ENCODE peak calls at places on chromosomes 16 and 17, in five cellular contexts. One of them, this sample, is unnamed.

GRCh38 chr16:67942200-67942509 is 1.8 kb downstream of the LCAT start:
- DNase-seq in AG04450: no peak
- DNase-seq in BE2C: peak; percentile 61
- DNase-seq in breast epithelium: no peak
- DNase-seq in lower leg skin: no peak
- DNase-seq in this sample: no peak

GRCh38 chr17:3011891-3012290 is 51.5 kb downstream of the OR1D5 start:
- DNase-seq in breast epithelium: no peak
- DNase-seq in AG04450: no peak
- DNase-seq in lower leg skin: no peak
- DNase-seq in BE2C: no peak
- DNase-seq in this sample: no peak

GRCh38 chr16:69417537-69418199 is 6.8 kb upstream of the CYB5B start:
- DNase-seq in AG04450: no peak
- DNase-seq in breast epithelium: no peak
- DNase-seq in lower leg skin: no peak
- DNase-seq in BE2C: no peak
- DNase-seq in this sample: no peak

GRCh38 chr17:74663566-74663965 is 40.0 kb upstream of the CD300E start:
- DNase-seq in lower leg skin: no peak
- DNase-seq in AG04450: no peak
- DNase-seq in breast epithelium: no peak
- DNase-seq in BE2C: no peak
- DNase-seq in this sample: no peak

GRCh38 chr17:31533546-31534155 is 142.2 kb downstream of the RAB11FIP4 start:
- DNase-seq in lower leg skin: no peak
- DNase-seq in breast epithelium: no peak
- DNase-seq in BE2C: peak; percentile 56
- DNase-seq in AG04450: peak; percentile 64
- DNase-seq in this sample: no peak

GRCh38 chr17:12665263-12666210 is at the start of gene MYOCD:
- DNase-seq in breast epithelium: no peak
- DNase-seq in AG04450: peak; percentile 18
- DNase-seq in lower leg skin: no peak
- DNase-seq in BE2C: no peak
- DNase-seq in this sample: peak; percentile 71

GRCh38 chr17:49848019-49848473 is at the start of gene TAC4:
- DNase-seq in lower leg skin: no peak
- DNase-seq in AG04450: no peak
- DNase-seq in BE2C: no peak
- DNase-seq in breast epithelium: no peak
- DNase-seq in this sample: no peak

GRCh38 chr16:84520778-84521770 is 16.6 kb upstream of the MEAK7 start:
- DNase-seq in breast epithelium: no peak
- DNase-seq in lower leg skin: no peak
- DNase-seq in AG04450: no peak
- DNase-seq in BE2C: no peak
- DNase-seq in this sample: no peak

GRCh38 chr17:50203589-50204345 is 2.3 kb upstream of the COL1A1 start:
- DNase-seq in BE2C: no peak
- DNase-seq in AG04450: peak; percentile 89
- DNase-seq in breast epithelium: no peak
- DNase-seq in lower leg skin: no peak
- DNase-seq in this sample: no peak

GRCh38 chr16:55039042-55039441 is 108.4 kb downstream of the IRX5 start:
- DNase-seq in breast epithelium: no peak
- DNase-seq in lower leg skin: peak; percentile 21
- DNase-seq in BE2C: no peak
- DNase-seq in AG04450: no peak
- DNase-seq in this sample: no peak
- TF ChIP-seq CTCF in breast epithelium: no peak
- TF ChIP-seq CTCF in lower leg skin: no peak
- TF ChIP-seq CTCF in BE2C: no peak
- TF ChIP-seq CTCF in AG04450: no peak
- TF ChIP-seq CTCF in this sample: no peak

DNA sequence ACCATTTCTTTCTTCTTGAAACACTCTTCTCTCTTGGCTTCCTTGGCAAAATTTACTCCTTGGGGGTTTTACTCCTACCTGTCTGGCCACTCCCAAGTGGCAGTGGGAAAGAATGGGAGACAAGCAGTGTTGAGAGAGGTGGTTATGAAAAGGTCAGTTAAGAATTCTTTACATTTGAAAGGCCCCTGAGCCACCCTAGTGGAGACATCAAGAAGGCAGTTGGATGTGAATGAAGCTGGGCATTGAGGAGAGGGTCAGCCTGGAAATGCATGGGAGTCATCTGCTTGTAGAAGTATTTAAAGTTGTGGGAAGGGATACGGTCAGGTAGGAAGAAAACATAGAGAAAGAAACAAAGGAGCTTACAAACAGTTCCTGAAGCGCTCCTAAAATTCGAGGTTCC is 42.3 kb upstream of the CCNF start:
- DNase-seq in BE2C: no peak
- DNase-seq in lower leg skin: no peak
- DNase-seq in breast epithelium: no peak
- DNase-seq in AG04450: no peak
- DNase-seq in this sample: no peak
- TF ChIP-seq CTCF in BE2C: peak; percentile 56
- TF ChIP-seq CTCF in lower leg skin: no peak
- TF ChIP-seq CTCF in breast epithelium: no peak
- TF ChIP-seq CTCF in AG04450: peak; percentile 29
- TF ChIP-seq CTCF in this sample: no peak

GRCh38 chr17:45768000-45768399 is 16.1 kb upstream of the CRHR1 start:
- DNase-seq in BE2C: no peak
- DNase-seq in lower leg skin: no peak
- DNase-seq in breast epithelium: no peak
- DNase-seq in AG04450: no peak
- DNase-seq in this sample: no peak
- TF ChIP-seq CTCF in BE2C: no peak
- TF ChIP-seq CTCF in lower leg skin: no peak
- TF ChIP-seq CTCF in breast epithelium: no peak
- TF ChIP-seq CTCF in AG04450: no peak
- TF ChIP-seq CTCF in this sample: no peak

GRCh38 chr16:3830625-3831254 is 49.8 kb downstream of the CREBBP start:
- DNase-seq in lower leg skin: no peak
- DNase-seq in breast epithelium: no peak
- DNase-seq in AG04450: no peak
- DNase-seq in BE2C: no peak
- DNase-seq in this sample: no peak
- TF ChIP-seq CTCF in lower leg skin: no peak
- TF ChIP-seq CTCF in breast epithelium: no peak
- TF ChIP-seq CTCF in AG04450: no peak
- TF ChIP-seq CTCF in BE2C: no peak
- TF ChIP-seq CTCF in this sample: no peak

DNA sequence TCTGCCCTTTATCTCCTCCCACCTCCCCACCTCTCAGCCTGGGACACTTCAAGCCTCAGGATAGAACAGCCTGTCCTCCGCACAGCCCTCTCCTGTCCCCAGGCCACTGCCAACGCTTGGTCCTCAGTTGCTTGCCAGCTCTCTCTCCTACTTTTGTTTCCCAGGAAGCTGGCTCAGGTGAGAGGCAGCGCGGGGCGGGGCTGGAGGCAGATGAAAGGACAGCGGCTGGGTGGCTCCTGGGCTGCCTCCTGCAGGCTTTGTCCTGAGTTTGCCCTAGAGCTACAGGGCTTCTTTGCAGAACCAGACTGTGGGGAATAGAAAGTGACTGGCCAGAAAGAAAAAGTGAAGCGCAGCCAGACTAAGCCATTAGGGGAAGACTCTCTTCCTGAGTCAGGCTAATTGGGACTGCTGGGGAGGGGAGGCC is 48.2 kb upstream of the CDC42EP4 start:
- DNase-seq in AG04450: no peak
- DNase-seq in breast epithelium: peak; percentile 82
- DNase-seq in BE2C: peak; percentile 53
- DNase-seq in lower leg skin: no peak
- DNase-seq in this sample: no peak
- TF ChIP-seq CTCF in AG04450: no peak
- TF ChIP-seq CTCF in breast epithelium: no peak
- TF ChIP-seq CTCF in BE2C: peak; percentile 37
- TF ChIP-seq CTCF in lower leg skin: no peak
- TF ChIP-seq CTCF in this sample: no peak

GRCh38 chr16:57204675-57205074 is 18.5 kb downstream of the RSPRY1 start:
- DNase-seq in breast epithelium: no peak
- DNase-seq in BE2C: no peak
- DNase-seq in AG04450: no peak
- DNase-seq in lower leg skin: no peak
- DNase-seq in this sample: no peak
- TF ChIP-seq CTCF in breast epithelium: no peak
- TF ChIP-seq CTCF in BE2C: peak; percentile 27
- TF ChIP-seq CTCF in AG04450: peak; percentile 7
- TF ChIP-seq CTCF in lower leg skin: no peak
- TF ChIP-seq CTCF in this sample: no peak

DNA sequence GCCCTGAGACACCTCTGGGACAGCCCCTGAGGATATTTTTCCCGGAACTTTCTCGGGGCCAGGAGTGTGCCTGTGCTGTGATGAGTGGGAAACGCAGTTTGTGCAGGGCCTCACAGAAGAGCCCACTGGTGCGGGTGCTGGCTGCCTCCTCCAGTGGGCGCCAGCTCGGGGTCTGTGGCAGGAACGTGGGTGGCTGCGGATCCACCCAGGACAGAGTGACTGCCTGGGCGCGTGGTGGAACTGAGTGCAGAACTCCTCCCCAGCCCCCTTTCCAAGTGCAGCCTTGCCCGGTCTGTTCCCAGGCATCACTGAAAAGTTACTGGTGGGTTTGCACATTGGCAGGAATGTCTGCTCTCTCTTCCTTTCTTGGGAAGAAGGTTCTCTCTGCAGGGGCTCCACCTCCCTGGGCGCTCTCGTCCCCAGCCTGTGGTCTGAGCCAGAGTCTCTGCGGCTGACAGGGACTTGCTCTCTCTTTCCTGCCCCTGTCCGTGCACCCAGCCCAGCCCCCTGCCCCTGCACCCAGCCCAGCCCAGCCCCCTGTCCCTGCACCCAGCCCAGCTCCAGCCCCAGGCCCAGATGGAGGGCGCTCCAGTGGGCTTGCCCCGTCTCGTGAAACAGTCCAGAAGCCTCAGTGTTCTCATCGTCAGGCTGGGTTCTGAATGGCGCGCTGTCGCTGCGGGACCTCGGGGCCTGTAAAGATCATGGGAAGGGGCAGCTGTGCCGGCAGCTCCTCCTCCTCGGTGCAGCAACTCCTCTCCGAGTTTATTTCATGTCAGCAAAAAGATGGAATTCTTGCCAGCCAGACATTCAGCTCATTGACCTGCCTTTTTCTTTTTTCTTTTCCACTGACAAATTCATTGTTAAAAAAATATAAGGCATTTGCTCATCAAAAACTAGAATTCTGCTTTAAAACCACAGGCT is 117.5 kb downstream of the BANP start:
- DNase-seq in breast epithelium: no peak
- DNase-seq in AG04450: no peak
- DNase-seq in BE2C: no peak
- DNase-seq in lower leg skin: no peak
- DNase-seq in this sample: no peak
- TF ChIP-seq CTCF in breast epithelium: no peak
- TF ChIP-seq CTCF in AG04450: no peak
- TF ChIP-seq CTCF in BE2C: no peak
- TF ChIP-seq CTCF in lower leg skin: no peak
- TF ChIP-seq CTCF in this sample: no peak

DNA sequence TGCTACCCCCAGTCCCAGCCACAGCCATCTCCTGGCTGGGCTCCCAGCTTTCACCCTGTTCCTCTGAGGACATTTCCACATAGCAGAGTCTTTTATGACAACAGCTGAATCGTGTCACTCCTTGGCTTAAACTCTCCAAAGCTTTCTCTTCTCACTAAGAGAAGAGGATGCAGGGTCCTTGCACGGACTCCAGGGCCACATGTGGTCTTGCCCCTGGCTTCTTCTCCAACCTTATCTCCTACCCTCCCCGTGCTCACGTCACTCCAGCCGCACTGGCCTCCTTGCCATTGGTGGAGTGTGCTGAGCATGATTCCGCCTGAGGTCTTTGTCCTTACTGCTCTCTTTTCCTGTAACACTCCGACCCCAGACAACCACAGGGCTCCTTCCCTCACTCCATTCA is 39.9 kb upstream of the CCDC182 start:
- DNase-seq in breast epithelium: no peak
- DNase-seq in AG04450: no peak
- DNase-seq in lower leg skin: no peak
- DNase-seq in BE2C: no peak
- DNase-seq in this sample: no peak
- TF ChIP-seq CTCF in breast epithelium: no peak
- TF ChIP-seq CTCF in AG04450: no peak
- TF ChIP-seq CTCF in lower leg skin: no peak
- TF ChIP-seq CTCF in BE2C: no peak
- TF ChIP-seq CTCF in this sample: no peak

GRCh38 chr17:76197911-76198310 is 42.4 kb downstream of the RNF157 start:
- DNase-seq in AG04450: no peak
- DNase-seq in lower leg skin: no peak
- DNase-seq in BE2C: peak; percentile 77
- DNase-seq in breast epithelium: no peak
- DNase-seq in this sample: no peak

GRCh38 chr17:76198702-76199101 is 41.6 kb downstream of the RNF157 start:
- DNase-seq in breast epithelium: no peak
- DNase-seq in BE2C: no peak
- DNase-seq in AG04450: no peak
- DNase-seq in lower leg skin: no peak
- DNase-seq in this sample: no peak

GRCh38 chr17:76199466-76199865 is 40.8 kb downstream of the RNF157 start:
- DNase-seq in BE2C: no peak
- DNase-seq in AG04450: no peak
- DNase-seq in lower leg skin: no peak
- DNase-seq in breast epithelium: no peak
- DNase-seq in this sample: no peak

GRCh38 chr17:76195281-76196096 is 44.8 kb downstream of the RNF157 start:
- DNase-seq in lower leg skin: no peak
- DNase-seq in AG04450: no peak
- DNase-seq in breast epithelium: no peak
- DNase-seq in BE2C: no peak
- DNase-seq in this sample: no peak

DNA sequence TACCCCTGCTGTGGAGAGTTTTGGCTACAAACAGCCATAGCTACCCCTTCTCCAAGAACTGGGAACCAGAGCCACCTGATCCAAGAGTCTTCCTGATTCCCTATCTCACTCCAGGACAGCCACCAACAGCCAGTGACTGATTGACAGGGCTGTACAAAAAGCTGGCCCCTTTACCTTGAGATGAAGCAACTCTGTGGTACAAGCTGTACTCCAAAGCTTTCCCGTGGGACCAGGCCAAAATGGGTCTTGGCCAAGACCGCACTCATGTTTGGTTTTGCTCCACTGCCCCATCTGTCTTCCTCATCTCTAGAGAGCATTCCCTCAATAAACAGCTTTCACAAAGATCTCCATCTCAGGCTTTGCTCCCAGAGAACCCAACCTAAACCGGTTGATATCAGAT is 43.6 kb downstream of the RNF157 start:
- DNase-seq in AG04450: no peak
- DNase-seq in breast epithelium: peak; percentile 59
- DNase-seq in lower leg skin: peak; percentile 88
- DNase-seq in BE2C: no peak
- DNase-seq in this sample: no peak
- TF ChIP-seq CTCF in AG04450: no peak
- TF ChIP-seq CTCF in breast epithelium: no peak
- TF ChIP-seq CTCF in lower leg skin: no peak
- TF ChIP-seq CTCF in BE2C: no peak
- TF ChIP-seq CTCF in this sample: no peak

This sample was measured in mesothelial cell of epicardium.